ENCODE peak calls at places on chromosomes 12 and 14, in six cellular contexts. One of them, this sample, is unnamed.

GRCh38 chr12:53004582-53004981 is 1.7 kb upstream of the EIF4B start:
- DNase-seq in right cardiac atrium: no peak
- DNase-seq in SK-N-SH: no peak
- DNase-seq in CD4-positive, alpha-beta memory T cell: no peak
- DNase-seq in lower lobe of right lung: no peak
- DNase-seq in CD8-positive, alpha-beta memory T cell: no peak
- DNase-seq in this sample: no peak

GRCh38 chr14:92902726-92903125 is 20.2 kb upstream of the CHGA start:
- DNase-seq in CD8-positive, alpha-beta memory T cell: no peak
- DNase-seq in right cardiac atrium: no peak
- DNase-seq in lower lobe of right lung: no peak
- DNase-seq in SK-N-SH: no peak
- DNase-seq in CD4-positive, alpha-beta memory T cell: no peak
- DNase-seq in this sample: no peak

GRCh38 chr12:53049582-53050318 is at the start of gene TNS2:
- DNase-seq in lower lobe of right lung: peak
- DNase-seq in CD8-positive, alpha-beta memory T cell: no peak
- DNase-seq in SK-N-SH: peak
- DNase-seq in CD4-positive, alpha-beta memory T cell: no peak
- DNase-seq in right cardiac atrium: peak
- DNase-seq in this sample: peak

GRCh38 chr14:35789651-35790050 is 19.4 kb downstream of the RALGAPA1 start:
- DNase-seq in SK-N-SH: no peak
- DNase-seq in right cardiac atrium: no peak
- DNase-seq in CD8-positive, alpha-beta memory T cell: no peak
- DNase-seq in lower lobe of right lung: no peak
- DNase-seq in CD4-positive, alpha-beta memory T cell: no peak
- DNase-seq in this sample: no peak

GRCh38 chr12:32893008-32893407 is 3.6 kb downstream of the PKP2 start:
- DNase-seq in SK-N-SH: no peak
- DNase-seq in lower lobe of right lung: no peak
- DNase-seq in CD4-positive, alpha-beta memory T cell: no peak
- DNase-seq in CD8-positive, alpha-beta memory T cell: no peak
- DNase-seq in right cardiac atrium: no peak
- DNase-seq in this sample: no peak

GRCh38 chr12:20184514-20184913 is 183.8 kb upstream of the PDE3A start:
- DNase-seq in lower lobe of right lung: no peak
- DNase-seq in right cardiac atrium: no peak
- DNase-seq in CD8-positive, alpha-beta memory T cell: no peak
- DNase-seq in SK-N-SH: no peak
- DNase-seq in CD4-positive, alpha-beta memory T cell: no peak
- DNase-seq in this sample: no peak

GRCh38 chr14:22648506-22648905 is 4.4 kb upstream of the OR6J1 start:
- DNase-seq in right cardiac atrium: peak
- DNase-seq in SK-N-SH: no peak
- DNase-seq in CD4-positive, alpha-beta memory T cell: no peak
- DNase-seq in CD8-positive, alpha-beta memory T cell: no peak
- DNase-seq in lower lobe of right lung: no peak
- DNase-seq in this sample: no peak

GRCh38 chr12:5200276-5201087 is 156.8 kb downstream of the KCNA5 start:
- DNase-seq in right cardiac atrium: peak
- DNase-seq in CD4-positive, alpha-beta memory T cell: no peak
- DNase-seq in lower lobe of right lung: peak
- DNase-seq in SK-N-SH: peak
- DNase-seq in CD8-positive, alpha-beta memory T cell: no peak
- DNase-seq in this sample: peak

GRCh38 chr14:74973003-74973614 is 17.7 kb upstream of the PGF start:
- DNase-seq in CD4-positive, alpha-beta memory T cell: no peak
- DNase-seq in CD8-positive, alpha-beta memory T cell: peak
- DNase-seq in right cardiac atrium: peak
- DNase-seq in lower lobe of right lung: no peak
- DNase-seq in SK-N-SH: peak
- DNase-seq in this sample: no peak

GRCh38 chr12:44286336-44286735 is 450.5 kb downstream of the TMEM117 start:
- DNase-seq in right cardiac atrium: no peak
- DNase-seq in CD8-positive, alpha-beta memory T cell: no peak
- DNase-seq in lower lobe of right lung: no peak
- DNase-seq in SK-N-SH: no peak
- DNase-seq in CD4-positive, alpha-beta memory T cell: no peak
- DNase-seq in this sample: no peak

GRCh38 chr12:62407587-62407986 is 59.0 kb upstream of the MON2 start:
- DNase-seq in lower lobe of right lung: no peak
- DNase-seq in CD8-positive, alpha-beta memory T cell: no peak
- DNase-seq in CD4-positive, alpha-beta memory T cell: no peak
- DNase-seq in SK-N-SH: no peak
- DNase-seq in right cardiac atrium: no peak
- DNase-seq in this sample: no peak

GRCh38 chr12:21637985-21638891 is 19.4 kb downstream of the LDHB start:
- DNase-seq in right cardiac atrium: no peak
- DNase-seq in SK-N-SH: no peak
- DNase-seq in CD4-positive, alpha-beta memory T cell: no peak
- DNase-seq in CD8-positive, alpha-beta memory T cell: no peak
- DNase-seq in lower lobe of right lung: no peak
- DNase-seq in this sample: no peak

GRCh38 chr14:21825147-21825743 is 151.6 kb upstream of the OR4E1 start:
- DNase-seq in right cardiac atrium: no peak
- DNase-seq in SK-N-SH: peak
- DNase-seq in CD4-positive, alpha-beta memory T cell: peak
- DNase-seq in lower lobe of right lung: no peak
- DNase-seq in CD8-positive, alpha-beta memory T cell: peak
- DNase-seq in this sample: no peak

GRCh38 chr14:105761842-105762241 is 235.5 kb downstream of the TMEM121 start:
- DNase-seq in SK-N-SH: no peak
- DNase-seq in CD4-positive, alpha-beta memory T cell: no peak
- DNase-seq in CD8-positive, alpha-beta memory T cell: no peak
- DNase-seq in lower lobe of right lung: no peak
- DNase-seq in right cardiac atrium: no peak
- DNase-seq in this sample: no peak

GRCh38 chr12:98417303-98417702 is 98.1 kb upstream of the TMPO start:
- DNase-seq in SK-N-SH: no peak
- DNase-seq in CD4-positive, alpha-beta memory T cell: no peak
- DNase-seq in right cardiac atrium: no peak
- DNase-seq in CD8-positive, alpha-beta memory T cell: no peak
- DNase-seq in lower lobe of right lung: no peak
- DNase-seq in this sample: no peak

GRCh38 chr14:35161231-35161630 is 38.9 kb downstream of the PRORP start:
- DNase-seq in right cardiac atrium: no peak
- DNase-seq in lower lobe of right lung: no peak
- DNase-seq in SK-N-SH: no peak
- DNase-seq in CD8-positive, alpha-beta memory T cell: no peak
- DNase-seq in CD4-positive, alpha-beta memory T cell: peak
- DNase-seq in this sample: no peak

GRCh38 chr14:25381498-25381897 is 331.6 kb upstream of the STXBP6 start:
- DNase-seq in right cardiac atrium: no peak
- DNase-seq in SK-N-SH: peak
- DNase-seq in CD8-positive, alpha-beta memory T cell: no peak
- DNase-seq in CD4-positive, alpha-beta memory T cell: no peak
- DNase-seq in lower lobe of right lung: no peak
- DNase-seq in this sample: no peak

GRCh38 chr12:71661977-71662522 is 1.6 kb downstream of the ZFC3H1 start:
- DNase-seq in right cardiac atrium: no peak
- DNase-seq in lower lobe of right lung: no peak
- DNase-seq in CD4-positive, alpha-beta memory T cell: no peak
- DNase-seq in SK-N-SH: no peak
- DNase-seq in CD8-positive, alpha-beta memory T cell: no peak
- DNase-seq in this sample: no peak

GRCh38 chr12:31702047-31702446 is 26.8 kb downstream of the AMN1 start:
- DNase-seq in right cardiac atrium: no peak
- DNase-seq in SK-N-SH: no peak
- DNase-seq in CD8-positive, alpha-beta memory T cell: no peak
- DNase-seq in CD4-positive, alpha-beta memory T cell: no peak
- DNase-seq in lower lobe of right lung: no peak
- DNase-seq in this sample: no peak

GRCh38 chr14:32478027-32478426 is 148.9 kb downstream of the AKAP6 start:
- DNase-seq in CD8-positive, alpha-beta memory T cell: no peak
- DNase-seq in lower lobe of right lung: no peak
- DNase-seq in CD4-positive, alpha-beta memory T cell: no peak
- DNase-seq in right cardiac atrium: no peak
- DNase-seq in SK-N-SH: peak
- DNase-seq in this sample: no peak

GRCh38 chr12:68532204-68532886 is 78.4 kb upstream of the RAP1B start:
- DNase-seq in lower lobe of right lung: no peak
- DNase-seq in right cardiac atrium: no peak
- DNase-seq in CD4-positive, alpha-beta memory T cell: no peak
- DNase-seq in CD8-positive, alpha-beta memory T cell: no peak
- DNase-seq in SK-N-SH: no peak
- DNase-seq in this sample: no peak

GRCh38 chr14:104335176-104335575 is 196.8 kb downstream of the KIF26A start:
- DNase-seq in CD4-positive, alpha-beta memory T cell: no peak
- DNase-seq in SK-N-SH: no peak
- DNase-seq in lower lobe of right lung: no peak
- DNase-seq in right cardiac atrium: no peak
- DNase-seq in CD8-positive, alpha-beta memory T cell: no peak
- DNase-seq in this sample: no peak

DNA sequence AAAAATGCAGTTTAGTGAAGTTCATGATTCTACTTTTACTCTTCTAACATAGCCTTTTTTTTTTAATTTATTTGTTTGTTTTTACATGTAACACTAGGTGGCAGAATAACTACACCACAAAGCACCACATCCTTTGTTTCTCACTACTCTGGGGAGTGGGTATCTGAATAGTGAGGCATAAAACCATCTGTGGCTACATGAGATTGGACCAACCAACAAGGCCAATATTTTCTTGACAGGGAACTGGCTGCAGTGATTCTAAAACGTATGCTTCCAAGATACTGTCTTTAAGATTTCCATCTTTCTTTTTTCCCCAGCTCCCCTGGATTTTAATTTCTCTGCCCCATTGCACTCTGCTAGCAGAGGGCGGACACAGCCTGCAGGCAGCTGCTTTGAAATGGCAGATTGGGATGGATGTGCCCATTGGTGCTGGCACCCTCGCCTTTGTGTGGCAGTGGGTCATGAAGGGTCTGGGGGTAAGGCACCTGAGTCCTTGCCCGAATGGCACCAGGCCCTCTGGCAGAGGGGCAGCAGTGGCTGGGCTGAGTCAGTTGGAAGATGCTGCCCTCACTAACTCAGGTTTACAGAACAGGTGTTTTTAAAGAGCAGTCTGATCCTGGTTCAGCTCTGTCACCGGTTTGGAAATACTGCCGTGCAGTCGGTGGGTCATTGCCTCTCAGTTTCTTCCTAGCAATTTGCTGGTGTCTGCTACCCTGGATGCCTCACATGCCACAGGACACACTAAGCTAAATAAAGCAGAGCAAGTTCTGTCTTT is 429.1 kb downstream of the RAD51B start:
- DNase-seq in SK-N-SH: peak
- DNase-seq in CD4-positive, alpha-beta memory T cell: peak
- DNase-seq in right cardiac atrium: peak
- DNase-seq in CD8-positive, alpha-beta memory T cell: peak
- DNase-seq in lower lobe of right lung: no peak
- DNase-seq in this sample: peak
- H3K27ac ChIP-seq in SK-N-SH: peak
- H3K27ac ChIP-seq in CD4-positive, alpha-beta memory T cell: no peak
- H3K27ac ChIP-seq in right cardiac atrium: peak
- H3K27ac ChIP-seq in CD8-positive, alpha-beta memory T cell: no peak
- H3K27ac ChIP-seq in lower lobe of right lung: peak
- H3K27ac ChIP-seq in this sample: peak

GRCh38 chr14:68977137-68977740 is 1.9 kb downstream of the ACTN1 start:
- DNase-seq in right cardiac atrium: no peak
- DNase-seq in CD8-positive, alpha-beta memory T cell: peak
- DNase-seq in SK-N-SH: peak
- DNase-seq in CD4-positive, alpha-beta memory T cell: peak
- DNase-seq in lower lobe of right lung: no peak
- DNase-seq in this sample: no peak
- H3K4me3 ChIP-seq in right cardiac atrium: peak
- H3K4me3 ChIP-seq in CD8-positive, alpha-beta memory T cell: peak
- H3K4me3 ChIP-seq in SK-N-SH: peak
- H3K4me3 ChIP-seq in CD4-positive, alpha-beta memory T cell: peak
- H3K4me3 ChIP-seq in lower lobe of right lung: peak
- H3K4me3 ChIP-seq in this sample: peak

DNA sequence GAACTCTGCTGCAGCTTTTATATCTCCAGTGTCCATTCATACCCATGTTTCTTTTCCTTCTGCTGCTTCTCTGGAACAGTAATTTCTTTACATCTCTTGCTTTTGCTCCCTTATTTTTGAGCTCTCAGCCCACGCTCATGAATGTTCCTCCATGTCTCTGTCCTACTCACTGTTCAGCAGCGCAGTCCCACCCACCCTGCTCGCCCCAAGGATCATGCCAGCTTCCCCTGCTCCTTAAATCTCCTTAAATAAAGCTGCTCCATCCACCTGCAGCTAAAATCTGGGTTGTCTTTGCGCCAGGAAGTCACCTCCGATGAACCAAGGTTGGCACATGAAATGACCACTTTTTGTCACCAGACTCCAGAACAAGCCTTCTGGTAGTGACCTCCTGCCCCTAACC is 201.1 kb upstream of the RGS6 start:
- DNase-seq in SK-N-SH: no peak
- DNase-seq in right cardiac atrium: no peak
- DNase-seq in CD4-positive, alpha-beta memory T cell: no peak
- DNase-seq in CD8-positive, alpha-beta memory T cell: no peak
- DNase-seq in lower lobe of right lung: no peak
- DNase-seq in this sample: no peak
- H3K27ac ChIP-seq in SK-N-SH: no peak
- H3K27ac ChIP-seq in right cardiac atrium: no peak
- H3K27ac ChIP-seq in CD4-positive, alpha-beta memory T cell: no peak
- H3K27ac ChIP-seq in CD8-positive, alpha-beta memory T cell: no peak
- H3K27ac ChIP-seq in lower lobe of right lung: no peak
- H3K27ac ChIP-seq in this sample: no peak

GRCh38 chr12:48176417-48176751 is 7.1 kb upstream of the CCDC184 start:
- DNase-seq in CD4-positive, alpha-beta memory T cell: no peak
- DNase-seq in SK-N-SH: no peak
- DNase-seq in lower lobe of right lung: no peak
- DNase-seq in CD8-positive, alpha-beta memory T cell: no peak
- DNase-seq in right cardiac atrium: no peak
- DNase-seq in this sample: no peak
- H3K4me3 ChIP-seq in CD4-positive, alpha-beta memory T cell: no peak
- H3K4me3 ChIP-seq in SK-N-SH: no peak
- H3K4me3 ChIP-seq in lower lobe of right lung: no peak
- H3K4me3 ChIP-seq in CD8-positive, alpha-beta memory T cell: no peak
- H3K4me3 ChIP-seq in right cardiac atrium: no peak
- H3K4me3 ChIP-seq in this sample: no peak

GRCh38 chr12:1519642-1520041 is 74.7 kb downstream of the FBXL14 start:
- DNase-seq in CD8-positive, alpha-beta memory T cell: no peak
- DNase-seq in right cardiac atrium: no peak
- DNase-seq in CD4-positive, alpha-beta memory T cell: no peak
- DNase-seq in SK-N-SH: no peak
- DNase-seq in lower lobe of right lung: no peak
- DNase-seq in this sample: no peak
- H3K27ac ChIP-seq in CD8-positive, alpha-beta memory T cell: no peak
- H3K27ac ChIP-seq in right cardiac atrium: no peak
- H3K27ac ChIP-seq in CD4-positive, alpha-beta memory T cell: no peak
- H3K27ac ChIP-seq in SK-N-SH: peak
- H3K27ac ChIP-seq in lower lobe of right lung: no peak
- H3K27ac ChIP-seq in this sample: no peak

GRCh38 chr14:64715628-64716412 is 11.6 kb downstream of the PLEKHG3 start:
- DNase-seq in CD4-positive, alpha-beta memory T cell: no peak
- DNase-seq in SK-N-SH: no peak
- DNase-seq in right cardiac atrium: no peak
- DNase-seq in lower lobe of right lung: no peak
- DNase-seq in CD8-positive, alpha-beta memory T cell: no peak
- DNase-seq in this sample: no peak
- H3K4me3 ChIP-seq in CD4-positive, alpha-beta memory T cell: no peak
- H3K4me3 ChIP-seq in SK-N-SH: no peak
- H3K4me3 ChIP-seq in right cardiac atrium: peak
- H3K4me3 ChIP-seq in lower lobe of right lung: peak
- H3K4me3 ChIP-seq in CD8-positive, alpha-beta memory T cell: no peak
- H3K4me3 ChIP-seq in this sample: peak

This sample was measured in gastrocnemius medialis.